ENCODE peak calls at places on chromosomes 11 and 22, in four cellular contexts. One of them, this sample, is unnamed. For H3K27me3, the result is how much of the 10 kb centered on the place peaks cover.

GRCh38 chr11:9808943-9809342 is 145.1 kb downstream of the SWAP70 start:
- DNase-seq in heart right ventricle: no peak
- DNase-seq in heart left ventricle: no peak
- DNase-seq in left ventricle myocardium inferior: no peak
- DNase-seq in this sample: no peak

GRCh38 chr11:120324932-120325810 is at the start of gene TLCD5:
- DNase-seq in heart right ventricle: peak
- DNase-seq in heart left ventricle: peak
- DNase-seq in left ventricle myocardium inferior: peak
- DNase-seq in this sample: peak

GRCh38 chr11:94876645-94877445 is 96.5 kb downstream of the CWC15 start:
- DNase-seq in heart right ventricle: peak
- DNase-seq in heart left ventricle: peak
- DNase-seq in left ventricle myocardium inferior: peak
- DNase-seq in this sample: peak

GRCh38 chr11:57483570-57483934 is 23.2 kb downstream of the RTN4RL2 start:
- DNase-seq in heart right ventricle: no peak
- DNase-seq in heart left ventricle: no peak
- DNase-seq in left ventricle myocardium inferior: no peak
- DNase-seq in this sample: no peak

GRCh38 chr11:71936825-71937224 is 8.0 kb downstream of the RNF121 start:
- DNase-seq in heart right ventricle: no peak
- DNase-seq in heart left ventricle: no peak
- DNase-seq in left ventricle myocardium inferior: no peak
- DNase-seq in this sample: no peak

GRCh38 chr11:34270711-34271110 is 87.1 kb downstream of the ABTB2 start:
- DNase-seq in heart right ventricle: no peak
- DNase-seq in heart left ventricle: no peak
- DNase-seq in left ventricle myocardium inferior: no peak
- DNase-seq in this sample: no peak

GRCh38 chr11:61342207-61342803 is 9.3 kb downstream of the TKFC start:
- DNase-seq in heart right ventricle: no peak
- DNase-seq in heart left ventricle: peak
- DNase-seq in left ventricle myocardium inferior: no peak
- DNase-seq in this sample: no peak

GRCh38 chr22:20422271-20422958 is 15.2 kb downstream of the SCARF2 start:
- DNase-seq in heart right ventricle: no peak
- DNase-seq in heart left ventricle: no peak
- DNase-seq in left ventricle myocardium inferior: no peak
- DNase-seq in this sample: no peak

GRCh38 chr22:21657361-21658118 is 8.3 kb upstream of the PPIL2 start:
- DNase-seq in heart right ventricle: peak
- DNase-seq in heart left ventricle: peak
- DNase-seq in left ventricle myocardium inferior: peak
- DNase-seq in this sample: no peak

GRCh38 chr11:118622376-118623290 is 15.2 kb downstream of the PHLDB1 start:
- DNase-seq in heart right ventricle: peak
- DNase-seq in heart left ventricle: peak
- DNase-seq in left ventricle myocardium inferior: peak
- DNase-seq in this sample: no peak

GRCh38 chr22:35521358-35522264 is 19.0 kb upstream of the RASD2 start:
- DNase-seq in heart right ventricle: no peak
- DNase-seq in heart left ventricle: no peak
- DNase-seq in left ventricle myocardium inferior: no peak
- DNase-seq in this sample: no peak

GRCh38 chr11:19739872-19740271 is 27.2 kb downstream of the NAV2 start:
- DNase-seq in heart right ventricle: peak
- DNase-seq in heart left ventricle: peak
- DNase-seq in left ventricle myocardium inferior: no peak
- DNase-seq in this sample: no peak

GRCh38 chr11:100890779-100891178 is 203.7 kb downstream of the ARHGAP42 start:
- DNase-seq in heart right ventricle: no peak
- DNase-seq in heart left ventricle: no peak
- DNase-seq in left ventricle myocardium inferior: no peak
- DNase-seq in this sample: no peak

GRCh38 chr22:45709004-45709739 is 37.5 kb downstream of the ATXN10 start:
- DNase-seq in heart right ventricle: no peak
- DNase-seq in heart left ventricle: no peak
- DNase-seq in left ventricle myocardium inferior: no peak
- DNase-seq in this sample: no peak

GRCh38 chr11:126339866-126340434 is 15.5 kb upstream of the ST3GAL4 start:
- DNase-seq in heart right ventricle: peak
- DNase-seq in heart left ventricle: peak
- DNase-seq in left ventricle myocardium inferior: peak
- DNase-seq in this sample: no peak

GRCh38 chr11:293852-294661 is 5.1 kb downstream of the PGGHG start:
- DNase-seq in heart right ventricle: peak
- DNase-seq in heart left ventricle: peak
- DNase-seq in left ventricle myocardium inferior: peak
- DNase-seq in this sample: no peak

GRCh38 chr11:16982256-16982671 is 31.9 kb downstream of the PLEKHA7 start:
- DNase-seq in heart right ventricle: no peak
- DNase-seq in heart left ventricle: no peak
- DNase-seq in left ventricle myocardium inferior: no peak
- DNase-seq in this sample: no peak

GRCh38 chr22:29194269-29194668 is 11.4 kb upstream of the EMID1 start:
- DNase-seq in heart right ventricle: no peak
- DNase-seq in heart left ventricle: no peak
- DNase-seq in left ventricle myocardium inferior: no peak
- DNase-seq in this sample: no peak

GRCh38 chr22:17334054-17334453 is 35.2 kb upstream of the CECR2 start:
- DNase-seq in heart right ventricle: no peak
- DNase-seq in heart left ventricle: no peak
- DNase-seq in left ventricle myocardium inferior: no peak
- DNase-seq in this sample: no peak

GRCh38 chr22:25804676-25805075 is 62.7 kb downstream of the MYO18B start:
- DNase-seq in heart right ventricle: no peak
- DNase-seq in heart left ventricle: no peak
- DNase-seq in left ventricle myocardium inferior: no peak
- DNase-seq in this sample: no peak

GRCh38 chr22:35900483-35901168 is 128.0 kb downstream of the RBFOX2 start:
- DNase-seq in heart right ventricle: no peak
- DNase-seq in heart left ventricle: no peak
- DNase-seq in left ventricle myocardium inferior: no peak
- DNase-seq in this sample: no peak

GRCh38 chr22:29799217-29799680 is 32.1 kb downstream of the UQCR10 start:
- DNase-seq in heart right ventricle: peak
- DNase-seq in heart left ventricle: peak
- DNase-seq in left ventricle myocardium inferior: peak
- DNase-seq in this sample: peak

GRCh38 chr11:78166832-78167469 is 21.5 kb downstream of the KCTD21 start:
- DNase-seq in heart right ventricle: no peak
- DNase-seq in heart left ventricle: no peak
- DNase-seq in left ventricle myocardium inferior: no peak
- DNase-seq in this sample: no peak

GRCh38 chr11:67648140-67648795 is 2.3 kb downstream of the ACY3 start:
- DNase-seq in heart right ventricle: no peak
- DNase-seq in heart left ventricle: peak
- DNase-seq in left ventricle myocardium inferior: no peak
- DNase-seq in this sample: no peak

GRCh38 chr11:11916981-11917399 is 75.2 kb downstream of the USP47 start:
- DNase-seq in heart right ventricle: no peak
- DNase-seq in heart left ventricle: no peak
- DNase-seq in left ventricle myocardium inferior: no peak
- DNase-seq in this sample: peak

GRCh38 chr22:29072193-29072978 is 449 bp upstream of the KREMEN1 start:
- DNase-seq in heart right ventricle: peak
- DNase-seq in heart left ventricle: peak
- DNase-seq in left ventricle myocardium inferior: peak
- DNase-seq in this sample: peak

GRCh38 chr11:34510673-34511072 is 2.9 kb downstream of the ELF5 start:
- DNase-seq in heart right ventricle: no peak
- DNase-seq in heart left ventricle: no peak
- DNase-seq in left ventricle myocardium inferior: no peak
- DNase-seq in this sample: no peak

GRCh38 chr22:42993651-42994275 is 21.2 kb downstream of the PACSIN2 start:
- DNase-seq in heart right ventricle: no peak
- DNase-seq in heart left ventricle: no peak
- DNase-seq in left ventricle myocardium inferior: no peak
- DNase-seq in this sample: peak

GRCh38 chr11:129937592-129938238 is 42.3 kb upstream of the NFRKB start:
- DNase-seq in heart right ventricle: no peak
- DNase-seq in heart left ventricle: no peak
- DNase-seq in left ventricle myocardium inferior: no peak
- DNase-seq in this sample: no peak

GRCh38 chr11:130037058-130037457 is 32.6 kb upstream of the APLP2 start:
- DNase-seq in heart right ventricle: no peak
- DNase-seq in heart left ventricle: no peak
- DNase-seq in left ventricle myocardium inferior: no peak
- DNase-seq in this sample: no peak

GRCh38 chr22:25404556-25404922 is 159.9 kb upstream of the GRK3 start:
- DNase-seq in heart right ventricle: peak
- DNase-seq in heart left ventricle: no peak
- DNase-seq in left ventricle myocardium inferior: no peak
- DNase-seq in this sample: no peak

GRCh38 chr22:49953027-49953679 is 7.4 kb upstream of the PIM3 start:
- DNase-seq in heart right ventricle: peak
- DNase-seq in heart left ventricle: no peak
- DNase-seq in left ventricle myocardium inferior: no peak
- DNase-seq in this sample: no peak

GRCh38 chr11:111461460-111462240 is 50.5 kb downstream of the BTG4 start:
- DNase-seq in heart right ventricle: no peak
- DNase-seq in heart left ventricle: no peak
- DNase-seq in left ventricle myocardium inferior: no peak
- DNase-seq in this sample: no peak

GRCh38 chr11:77542296-77542695 is 47.5 kb upstream of the AQP11 start:
- DNase-seq in heart right ventricle: no peak
- DNase-seq in heart left ventricle: no peak
- DNase-seq in left ventricle myocardium inferior: no peak
- DNase-seq in this sample: no peak

GRCh38 chr11:78039919-78040671 is 17.0 kb upstream of the KCTD14 start:
- DNase-seq in heart right ventricle: peak
- DNase-seq in heart left ventricle: peak
- DNase-seq in left ventricle myocardium inferior: peak
- DNase-seq in this sample: no peak

DNA sequence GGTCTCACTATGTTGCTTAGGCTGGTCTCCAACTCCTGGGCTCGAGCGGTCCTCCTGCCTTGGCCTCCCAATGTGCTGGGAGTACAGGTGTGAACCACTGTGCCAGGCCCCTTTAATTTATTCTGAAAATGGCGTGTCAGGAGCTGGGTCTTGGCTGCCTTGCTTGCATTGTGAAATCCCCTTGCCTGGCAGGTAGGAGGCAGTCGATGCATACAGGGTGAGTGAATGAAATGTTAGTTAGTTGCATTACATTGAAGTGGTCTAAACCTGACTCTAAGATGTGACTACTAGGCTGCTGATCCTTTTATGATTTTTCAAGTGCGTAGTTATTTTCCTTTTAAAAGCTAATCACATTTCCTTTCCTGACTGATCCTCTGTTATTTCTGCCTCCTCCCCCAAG is 42.9 kb downstream of the PARVB start:
- DNase-seq in heart right ventricle: no peak
- DNase-seq in heart left ventricle: no peak
- DNase-seq in left ventricle myocardium inferior: no peak
- DNase-seq in this sample: no peak
- TF ChIP-seq CTCF in heart right ventricle: no peak
- TF ChIP-seq CTCF in heart left ventricle: no peak
- TF ChIP-seq CTCF in left ventricle myocardium inferior: no peak
- TF ChIP-seq CTCF in this sample: no peak

GRCh38 chr11:73178092-73178539 is 36.0 kb upstream of the FCHSD2 start:
- DNase-seq in heart right ventricle: peak
- DNase-seq in heart left ventricle: peak
- DNase-seq in left ventricle myocardium inferior: peak
- DNase-seq in this sample: peak

GRCh38 chr11:73176892-73177155 is 34.7 kb upstream of the FCHSD2 start:
- DNase-seq in heart right ventricle: no peak
- DNase-seq in heart left ventricle: no peak
- DNase-seq in left ventricle myocardium inferior: no peak
- DNase-seq in this sample: no peak

GRCh38 chr11:73178681-73179080 is 36.6 kb upstream of the FCHSD2 start:
- DNase-seq in heart right ventricle: no peak
- DNase-seq in heart left ventricle: no peak
- DNase-seq in left ventricle myocardium inferior: no peak
- DNase-seq in this sample: no peak

GRCh38 chr11:73176145-73176891 is 34.2 kb upstream of the FCHSD2 start:
- DNase-seq in heart right ventricle: no peak
- DNase-seq in heart left ventricle: no peak
- DNase-seq in left ventricle myocardium inferior: no peak
- DNase-seq in this sample: no peak

GRCh38 chr11:73177380-73178091 is 35.4 kb upstream of the FCHSD2 start:
- DNase-seq in heart right ventricle: peak
- DNase-seq in heart left ventricle: peak
- DNase-seq in left ventricle myocardium inferior: peak
- DNase-seq in this sample: peak
- H3K27ac ChIP-seq in heart right ventricle: peak
- H3K27ac ChIP-seq in heart left ventricle: peak
- H3K27ac ChIP-seq in left ventricle myocardium inferior: peak
- H3K27ac ChIP-seq in this sample: peak

GRCh38 chr11:32094931-32095330 is 4.1 kb downstream of the RCN1 start:
- DNase-seq in heart right ventricle: no peak
- DNase-seq in heart left ventricle: no peak
- DNase-seq in left ventricle myocardium inferior: no peak
- DNase-seq in this sample: no peak

GRCh38 chr11:32088117-32088941 is 2.5 kb upstream of the RCN1 start:
- DNase-seq in heart right ventricle: peak
- DNase-seq in heart left ventricle: peak
- DNase-seq in left ventricle myocardium inferior: peak
- DNase-seq in this sample: peak

GRCh38 chr11:32087602-32088001 is 3.3 kb upstream of the RCN1 start:
- DNase-seq in heart right ventricle: no peak
- DNase-seq in heart left ventricle: no peak
- DNase-seq in left ventricle myocardium inferior: no peak
- DNase-seq in this sample: no peak

GRCh38 chr11:32092581-32093170 is 1.8 kb downstream of the RCN1 start:
- DNase-seq in heart right ventricle: no peak
- DNase-seq in heart left ventricle: no peak
- DNase-seq in left ventricle myocardium inferior: no peak
- DNase-seq in this sample: no peak

DNA sequence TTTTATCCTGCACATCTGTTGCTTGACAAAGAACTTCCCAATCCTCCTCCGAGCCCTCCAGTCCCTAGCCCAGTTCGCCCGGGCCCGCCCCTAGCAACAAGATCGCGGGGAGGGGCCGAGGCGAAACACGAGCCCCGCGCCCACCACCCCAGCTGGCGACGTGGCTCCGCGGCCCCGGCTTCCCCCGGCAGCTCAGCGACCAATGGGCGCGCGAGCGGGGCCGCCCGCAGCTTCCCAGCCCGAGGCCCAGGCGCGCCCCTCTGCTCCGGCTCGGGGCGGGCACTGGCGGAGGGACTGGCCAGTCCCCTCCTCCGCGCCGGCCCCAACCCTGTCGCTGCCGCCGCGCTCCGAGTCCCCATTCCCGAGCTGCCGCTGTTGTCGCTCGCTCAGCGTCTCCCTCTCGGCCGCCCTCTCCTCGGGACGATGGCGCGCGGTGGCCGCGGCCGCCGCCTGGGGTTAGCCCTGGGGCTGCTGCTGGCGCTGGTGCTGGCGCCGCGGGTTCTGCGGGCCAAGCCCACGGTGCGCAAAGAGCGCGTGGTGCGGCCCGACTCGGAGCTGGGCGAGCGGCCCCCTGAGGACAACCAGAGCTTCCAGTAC is at the start of gene RCN1:
- DNase-seq in heart right ventricle: peak
- DNase-seq in heart left ventricle: peak
- DNase-seq in left ventricle myocardium inferior: peak
- DNase-seq in this sample: no peak
- H3K27me3 ChIP-seq in heart right ventricle: under half
- H3K27me3 ChIP-seq in heart left ventricle: under half
- H3K27me3 ChIP-seq in left ventricle myocardium inferior: under half
- H3K27me3 ChIP-seq in this sample: under half

GRCh38 chr11:70082829-70083228 is 4.7 kb downstream of the ANO1 start:
- DNase-seq in heart right ventricle: no peak
- DNase-seq in heart left ventricle: no peak
- DNase-seq in left ventricle myocardium inferior: no peak
- DNase-seq in this sample: no peak
- TF ChIP-seq CTCF in heart right ventricle: no peak
- TF ChIP-seq CTCF in heart left ventricle: no peak
- TF ChIP-seq CTCF in left ventricle myocardium inferior: no peak
- TF ChIP-seq CTCF in this sample: peak

This sample was measured in ascending aorta.